ENCODE peak calls at places on chromosomes 13 and 19, in four cellular contexts. L is right lobe of liver, P is Caco-2, D is breast epithelium. K is an unnamed sample.

GRCh38 chr13:105346141-105346766 is 1189.2 kb downstream of the EFNB2 start:
- DNase-seq in P (no peak), L (no peak), D (no peak), K (no peak)

GRCh38 chr13:100075700-100076587 is 12.9 kb upstream of the PCCA start:
- DNase-seq in P (no peak), L (peak; percentile 69), D (no peak), K (no peak)

GRCh38 chr13:98496239-98496668 is 80.7 kb downstream of the STK24 start:
- DNase-seq in P (no peak), D (no peak), L (no peak), K (no peak)

GRCh38 chr19:13160557-13160956 is 10.3 kb downstream of the IER2 start:
- DNase-seq in D (no peak), P (no peak), L (no peak), K (no peak)

GRCh38 chr19:29593869-29594268 is 12.2 kb upstream of the POP4 start:
- DNase-seq in L (no peak), D (no peak), P (no peak), K (no peak)

GRCh38 chr13:113402471-113403254 is 38.7 kb upstream of the GRTP1 start:
- DNase-seq in P (no peak), L (peak; percentile 37), D (no peak), K (no peak)

GRCh38 chr19:28066988-28067387 is 1146.0 kb downstream of the UQCRFS1 start:
- DNase-seq in D (no peak), P (no peak), L (no peak), K (no peak)

GRCh38 chr13:28425796-28426195 is 69.1 kb downstream of the FLT1 start:
- DNase-seq in L (no peak), P (no peak), D (no peak), K (no peak)

GRCh38 chr19:20321139-20321656 is 154.2 kb downstream of the ZNF486 start:
- DNase-seq in L (no peak), P (no peak), D (no peak), K (no peak)

GRCh38 chr13:109818891-109819290 is 32.5 kb upstream of the IRS2 start:
- DNase-seq in L (no peak), P (no peak), D (no peak), K (no peak)

GRCh38 chr13:111399334-111399733 is 78.9 kb downstream of the TEX29 start:
- DNase-seq in D (no peak), P (no peak), L (peak; percentile 32), K (no peak)

GRCh38 chr19:7799640-7800355 is 30.2 kb upstream of the EVI5L start:
- DNase-seq in P (peak; percentile 82), D (no peak), L (peak; percentile 75), K (peak; percentile 54)

GRCh38 chr13:86109107-86109506 is 309.9 kb upstream of the SLITRK6 start:
- DNase-seq in D (no peak), P (no peak), L (no peak), K (no peak)

GRCh38 chr19:33344210-33344609 is 29.3 kb upstream of the CEBPG start:
- DNase-seq in D (no peak), P (no peak), L (no peak), K (no peak)

GRCh38 chr19:811007-811434 is 10.7 kb downstream of the PLPPR3 start:
- DNase-seq in D (no peak), P (no peak), L (no peak), K (no peak)

GRCh38 chr13:23399254-23399796 is 34.2 kb downstream of the SACS start:
- DNase-seq in D (no peak), P (no peak), L (no peak), K (no peak)

GRCh38 chr19:46878613-46879375 is 18.0 kb downstream of the ARHGAP35 start:
- DNase-seq in L (no peak), P (no peak), D (no peak), K (peak; percentile 48)

GRCh38 chr19:10961763-10962536 is 1.1 kb downstream of the SMARCA4 start:
- DNase-seq in L (no peak), D (no peak), P (no peak), K (no peak)

GRCh38 chr19:45051929-45052579 is 13.2 kb downstream of the CLASRP start:
- DNase-seq in L (no peak), D (no peak), P (no peak), K (no peak)

GRCh38 chr13:101919541-101920306 is 467.2 kb downstream of the ITGBL1 start:
- DNase-seq in P (peak; percentile 36), L (no peak), D (no peak), K (peak; percentile 38)

GRCh38 chr13:80442613-80443012 is 101.7 kb upstream of the SPRY2 start:
- DNase-seq in L (no peak), D (no peak), P (no peak), K (no peak)

GRCh38 chr13:39415403-39415802 is 187.6 kb downstream of the LHFPL6 start:
- DNase-seq in P (peak; percentile 52), D (no peak), L (no peak), K (peak; percentile 58)

GRCh38 chr13:95677564-95678386 is 836 bp downstream of the DNAJC3 start:
- DNase-seq in L (peak; percentile 71), P (no peak), D (no peak), K (peak; percentile 43)

GRCh38 chr19:35265126-35265995 is 3.4 kb upstream of the USF2 start:
- DNase-seq in L (peak; percentile 43), P (no peak), D (peak; percentile 52), K (no peak)

GRCh38 chr13:91355826-91356710 is 8.6 kb downstream of the MIR17HG start:
- DNase-seq in D (no peak), P (no peak), L (no peak), K (no peak)

GRCh38 chr19:29564574-29565005 is 38.8 kb downstream of the VSTM2B start:
- DNase-seq in P (no peak), L (no peak), D (no peak), K (no peak)

GRCh38 chr19:13881692-13882418 is 4.9 kb downstream of the NANOS3 start:
- DNase-seq in D (no peak), L (peak; percentile 55), P (no peak), K (peak; percentile 51)

GRCh38 chr19:52943134-52943883 is 19.4 kb downstream of the ZNF816 start:
- DNase-seq in D (no peak), P (no peak), L (no peak), K (no peak)

GRCh38 chr19:52943884-52944643 is 18.6 kb downstream of the ZNF816 start:
- DNase-seq in L (no peak), D (no peak), P (no peak), K (no peak)

GRCh38 chr19:52945652-52946321 is 16.9 kb downstream of the ZNF816 start:
- DNase-seq in D (no peak), L (no peak), P (no peak), K (no peak)

GRCh38 chr19:52942371-52943133 is 19.3 kb upstream of the ZNF888 start:
- DNase-seq in D (peak; percentile 97), P (peak; percentile 95), L (peak; percentile 82), K (peak; percentile 94)

DNA sequence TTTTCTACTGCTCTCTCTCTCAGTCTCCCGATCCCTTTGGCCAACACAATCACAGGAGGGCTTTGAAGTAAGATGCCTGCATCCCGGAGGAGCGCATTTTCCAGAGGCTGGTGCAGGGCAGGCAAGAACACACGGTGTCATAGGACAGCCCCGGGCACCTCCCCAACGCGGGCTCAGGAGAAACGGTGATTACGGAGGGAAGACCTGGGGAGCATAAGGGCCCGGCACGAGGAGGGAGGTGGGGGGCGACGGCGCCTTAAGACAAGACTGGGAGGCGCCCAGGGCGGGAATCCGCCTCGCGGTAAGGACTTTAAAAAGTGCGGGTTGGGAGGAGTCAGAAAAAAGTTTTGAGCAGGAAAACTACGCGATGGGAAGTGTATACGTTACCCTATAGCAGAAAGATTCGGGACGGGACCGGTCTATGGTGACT is 18.7 kb upstream of the ZNF888 start:
- DNase-seq in L (no peak), P (peak; percentile 38), D (no peak), K (peak; percentile 34)
- H3K9me3 ChIP-seq in L (no peaks in the 10 kb centered on the region), P (peaks cover 44% of the 10 kb centered on the region), D (no peaks in the 10 kb centered on the region), K (no peaks in the 10 kb centered on the region)

GRCh38 chr19:18322318-18322758 is 538 bp downstream of the LSM4 start:
- DNase-seq in L (no peak), D (no peak), P (peak; percentile 71), K (peak; percentile 71)

GRCh38 chr19:18322759-18323460 is at the start of gene LSM4:
- DNase-seq in D (peak; percentile 99), L (peak; percentile 99), P (peak; percentile 98), K (peak; percentile 99)

GRCh38 chr19:18321729-18322091 is 1.2 kb downstream of the LSM4 start:
- DNase-seq in P (no peak), L (no peak), D (no peak), K (no peak)

GRCh38 chr19:18319591-18320135 is 3.2 kb downstream of the LSM4 start:
- DNase-seq in D (no peak), P (no peak), L (peak; percentile 70), K (no peak)

GRCh38 chr19:18320865-18321728 is 1.8 kb downstream of the LSM4 start:
- DNase-seq in L (no peak), D (no peak), P (no peak), K (no peak)
- H3K4me3 ChIP-seq in L (no peak overlapping the region), D (no peak overlapping the region), P (no peak overlapping the region), K (no peak overlapping the region)

GRCh38 chr13:93039131-93039530 is 187.5 kb upstream of the GPC6 start:
- DNase-seq in L (no peak), D (no peak), P (no peak), K (peak; percentile 25)
- H3K9me3 ChIP-seq in L (no peaks in the 10 kb centered on the region), D (no peaks in the 10 kb centered on the region), P (no peaks in the 10 kb centered on the region), K (no peaks in the 10 kb centered on the region)

DNA sequence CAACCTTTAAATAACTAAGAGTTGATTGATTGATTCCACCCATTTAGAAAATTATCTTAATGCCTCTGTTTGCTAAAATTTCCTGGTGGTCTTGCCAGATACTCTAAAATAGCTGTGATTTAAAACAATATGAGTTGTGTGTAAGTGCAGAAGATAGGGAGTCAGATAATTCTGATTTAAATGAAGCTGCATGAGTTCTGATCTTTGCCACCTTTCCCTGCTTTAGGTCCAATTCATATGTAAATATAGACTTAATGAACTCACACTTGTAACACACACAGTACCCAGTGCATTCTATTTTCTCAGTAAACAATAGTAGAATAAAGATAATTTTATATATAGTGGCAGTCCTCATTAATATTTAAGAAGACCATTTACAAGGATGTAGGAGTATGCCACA is 981.8 kb downstream of the SLITRK1 start:
- DNase-seq in D (no peak), P (no peak), L (no peak), K (no peak)
- H3K4me3 ChIP-seq in D (no peak overlapping the region), P (no peak overlapping the region), L (no peak overlapping the region), K (no peak overlapping the region)

K was measured in SJCRH30.